ENCODE peak calls at places on chromosomes 7 and 10, in five cellular contexts. Q is psoas muscle, I is hepatocyte, E is IMR-90, S is astrocyte. H is an unnamed sample.

GRCh38 chr7:129218514-129219036 is 6.3 kb upstream of the AHCYL2 start:
- DNase-seq in Q (peak), I (peak), E (peak), S (peak), H (peak)

GRCh38 chr10:111430070-111430469 is 353.2 kb downstream of the ADRA2A start:
- DNase-seq in Q (no peak), I (no peak), E (no peak), S (no peak), H (no peak)

GRCh38 chr7:66352071-66352470 is 146.9 kb downstream of the TPST1 start:
- DNase-seq in Q (no peak), I (peak), E (no peak), S (no peak), H (peak)

GRCh38 chr10:120581496-120581895 is 124.5 kb downstream of the PLPP4 start:
- DNase-seq in Q (no peak), I (peak), E (no peak), S (no peak), H (no peak)

GRCh38 chr10:55174419-55174818 is 373.4 kb upstream of the PCDH15 start:
- DNase-seq in Q (no peak), I (no peak), E (no peak), S (no peak), H (no peak)

GRCh38 chr10:51711519-51711891 is 12.1 kb upstream of the CSTF2T start:
- DNase-seq in Q (no peak), I (no peak), E (no peak), S (no peak), H (no peak)

GRCh38 chr7:23295401-23295697 is 3.8 kb upstream of the MALSU1 start:
- DNase-seq in Q (no peak), I (no peak), E (no peak), S (no peak), H (no peak)

GRCh38 chr10:73076361-73077183 is 20.1 kb downstream of the P4HA1 start:
- DNase-seq in Q (peak), I (peak), E (peak), S (peak), H (no peak)

GRCh38 chr10:19620867-19621266 is 195.4 kb upstream of the PLXDC2 start:
- DNase-seq in Q (no peak), I (no peak), E (peak), S (no peak), H (no peak)

GRCh38 chr7:138752568-138753518 is 45.0 kb upstream of the TMEM213 start:
- DNase-seq in Q (peak), I (no peak), E (peak), S (peak), H (no peak)

GRCh38 chr7:91240546-91240945 is 23.7 kb upstream of the FZD1 start:
- DNase-seq in Q (no peak), I (no peak), E (peak), S (no peak), H (no peak)

GRCh38 chr10:69685802-69686585 is 55.9 kb downstream of the FAM241B start:
- DNase-seq in Q (peak), I (peak), E (peak), S (peak), H (no peak)

GRCh38 chr7:143225047-143225446 is 3.2 kb downstream of the TAS2R40 start:
- DNase-seq in Q (no peak), I (no peak), E (no peak), S (no peak), H (no peak)

GRCh38 chr7:47153076-47153475 is 428.8 kb downstream of the TNS3 start:
- DNase-seq in Q (no peak), I (peak), E (peak), S (peak), H (no peak)

GRCh38 chr10:3579845-3580244 is 205.2 kb downstream of the KLF6 start:
- DNase-seq in Q (no peak), I (no peak), E (no peak), S (no peak), H (no peak)

GRCh38 chr10:70458329-70459060 is 17.0 kb upstream of the NODAL start:
- DNase-seq in Q (peak), I (peak), E (peak), S (peak), H (peak)

GRCh38 chr10:122421054-122421625 is 33.3 kb upstream of the ARMS2 start:
- DNase-seq in Q (no peak), I (no peak), E (no peak), S (no peak), H (no peak)

GRCh38 chr7:14375998-14376397 is 386.5 kb upstream of the ETV1 start:
- DNase-seq in Q (no peak), I (no peak), E (no peak), S (no peak), H (no peak)

GRCh38 chr7:2169923-2170575 is 62.7 kb downstream of the MAD1L1 start:
- DNase-seq in Q (no peak), I (no peak), E (no peak), S (no peak), H (no peak)

GRCh38 chr10:30986027-30986672 is 45.5 kb downstream of the ZNF438 start:
- DNase-seq in Q (no peak), I (no peak), E (peak), S (peak), H (no peak)

GRCh38 chr7:15558747-15559146 is 3.1 kb downstream of the AGMO start:
- DNase-seq in Q (no peak), I (no peak), E (peak), S (peak), H (no peak)

GRCh38 chr10:117678106-117678505 is 135.6 kb downstream of the EMX2 start:
- DNase-seq in Q (no peak), I (no peak), E (no peak), S (no peak), H (no peak)

GRCh38 chr7:158121441-158122045 is 466.1 kb downstream of the PTPRN2 start:
- DNase-seq in Q (no peak), I (no peak), E (no peak), S (no peak), H (no peak)

GRCh38 chr7:42479452-42480303 is 242.7 kb upstream of the GLI3 start:
- DNase-seq in Q (no peak), I (no peak), E (no peak), S (peak), H (no peak)

GRCh38 chr7:93298671-93299070 is 66.5 kb downstream of the VPS50 start:
- DNase-seq in Q (no peak), I (no peak), E (peak), S (peak), H (no peak)

GRCh38 chr7:98797150-98797549 is 72.7 kb downstream of the TMEM130 start:
- DNase-seq in Q (no peak), I (no peak), E (no peak), S (no peak), H (no peak)

GRCh38 chr7:147894271-147894670 is 696.3 kb upstream of the C7orf33 start:
- DNase-seq in Q (no peak), I (no peak), E (no peak), S (no peak), H (no peak)

GRCh38 chr10:79289801-79290200 is 57.5 kb upstream of the PPIF start:
- DNase-seq in Q (no peak), I (no peak), E (no peak), S (no peak), H (no peak)

GRCh38 chr7:50826371-50827172 is 43.9 kb upstream of the GRB10 start:
- DNase-seq in Q (no peak), I (peak), E (peak), S (peak), H (no peak)

GRCh38 chr7:146096994-146097393 is 19.6 kb upstream of the CNTNAP2 start:
- DNase-seq in Q (no peak), I (no peak), E (no peak), S (no peak), H (no peak)

GRCh38 chr7:94179466-94179865 is 175.3 kb upstream of the BET1 start:
- DNase-seq in Q (no peak), I (no peak), E (no peak), S (peak), H (no peak)

GRCh38 chr10:51168086-51168815 is 94.0 kb downstream of the PRKG1 start:
- DNase-seq in Q (no peak), I (no peak), E (no peak), S (no peak), H (no peak)

GRCh38 chr7:68678196-68678595 is 920.1 kb upstream of the AUTS2 start:
- DNase-seq in Q (no peak), I (no peak), E (no peak), S (peak), H (no peak)

GRCh38 chr10:79342295-79342761 is 4.9 kb upstream of the PPIF start:
- DNase-seq in Q (no peak), I (no peak), E (no peak), S (no peak), H (no peak)

GRCh38 chr10:121928528-121928884 is 675 bp upstream of the ATE1 start:
- DNase-seq in Q (peak), I (no peak), E (peak), S (peak), H (peak)

GRCh38 chr10:92242910-92243671 is 47.8 kb downstream of the CPEB3 start:
- DNase-seq in Q (peak), I (peak), E (peak), S (peak), H (peak)

GRCh38 chr7:1590887-1591286 is 21.1 kb upstream of the PSMG3 start:
- DNase-seq in Q (no peak), I (no peak), E (no peak), S (no peak), H (no peak)

DNA sequence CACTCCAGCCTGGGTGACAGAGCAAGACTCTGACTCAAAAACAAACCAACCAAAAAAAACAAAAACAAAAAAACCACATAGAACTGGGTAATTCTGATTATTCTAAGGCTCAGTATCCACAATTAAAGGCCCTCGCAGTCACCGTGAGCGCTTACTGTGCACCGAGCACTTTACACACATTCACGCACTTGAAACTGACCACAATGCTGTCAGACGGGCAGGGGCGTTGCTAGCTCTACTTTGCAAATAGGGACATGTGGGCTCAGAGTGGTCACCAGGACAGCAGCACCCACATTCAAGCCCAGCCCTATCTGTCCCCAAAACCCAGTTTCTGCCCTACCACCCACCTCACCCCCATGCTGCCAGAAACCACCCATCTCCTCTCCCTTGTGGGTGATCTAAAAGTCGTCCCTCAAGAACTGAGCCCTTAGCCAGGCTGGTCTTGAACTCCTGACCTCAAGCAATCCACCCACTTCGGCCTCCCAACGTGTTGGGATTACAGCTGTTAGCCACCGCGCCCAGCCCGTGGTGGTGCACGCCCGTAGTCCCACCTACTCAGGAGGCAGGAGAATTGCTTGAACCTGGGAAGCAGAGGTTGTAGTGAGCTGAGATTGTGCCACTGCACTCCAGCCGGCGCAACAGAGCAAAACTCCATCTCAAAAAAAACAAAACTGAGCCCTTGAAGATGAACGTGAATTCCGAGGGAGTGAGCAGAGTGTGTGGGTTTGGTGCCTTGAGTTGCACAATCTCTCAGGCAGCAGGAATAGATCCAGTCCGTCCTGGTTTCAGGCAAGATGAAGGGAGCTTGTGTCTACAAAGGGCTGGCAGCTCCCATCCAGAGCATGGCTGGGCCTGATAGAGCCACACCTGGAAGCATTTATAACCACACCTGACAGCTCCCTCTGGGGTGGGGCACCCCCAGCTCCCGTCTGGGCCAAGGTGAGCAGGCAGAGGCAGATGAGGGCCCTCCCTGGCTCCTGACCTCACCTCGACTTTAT is 5.4 kb upstream of the HSPB1 start:
- DNase-seq in Q (peak), I (peak), E (peak), S (peak), H (no peak)
- TF ChIP-seq CTCF in Q (no peak), I (no peak), E (peak), S (no peak), H (no peak)

GRCh38 chr10:114403545-114404161 is 649 bp downstream of the AFAP1L2 start:
- DNase-seq in Q (peak), I (no peak), E (no peak), S (no peak), H (peak)
- TF ChIP-seq CTCF in Q (no peak), I (peak), E (no peak), S (peak), H (peak)

DNA sequence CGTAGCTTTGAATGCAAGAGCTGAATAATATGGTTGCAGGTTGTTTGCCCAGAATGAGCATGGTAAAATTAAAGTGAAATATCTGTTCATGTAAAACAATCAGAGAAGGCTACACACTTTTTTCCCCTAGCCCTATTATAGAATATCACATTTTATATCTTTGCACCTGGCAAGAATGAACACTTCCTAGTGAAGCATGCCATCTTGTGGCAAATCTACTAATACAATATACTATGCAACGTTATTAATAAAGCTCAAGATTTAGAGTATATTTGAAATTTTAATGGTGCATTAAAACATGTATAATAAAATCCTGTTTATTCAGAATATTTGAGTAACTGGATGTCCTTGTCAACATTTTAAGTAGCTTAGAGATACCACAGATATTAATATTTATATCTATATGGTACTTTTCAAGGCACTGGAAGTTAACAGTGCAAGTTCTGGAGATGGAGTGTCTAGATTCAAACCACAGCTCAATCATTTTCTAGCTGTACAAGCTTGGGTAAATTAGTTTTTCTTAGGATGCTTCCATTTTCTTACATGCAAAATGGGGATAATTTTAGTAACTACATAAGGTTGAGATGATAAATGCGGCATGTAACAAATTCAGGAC is 643.1 kb upstream of the SEMA3D start:
- DNase-seq in Q (no peak), I (peak), E (peak), S (no peak), H (no peak)
- TF ChIP-seq CTCF in Q (peak), I (peak), E (peak), S (peak), H (no peak)

DNA sequence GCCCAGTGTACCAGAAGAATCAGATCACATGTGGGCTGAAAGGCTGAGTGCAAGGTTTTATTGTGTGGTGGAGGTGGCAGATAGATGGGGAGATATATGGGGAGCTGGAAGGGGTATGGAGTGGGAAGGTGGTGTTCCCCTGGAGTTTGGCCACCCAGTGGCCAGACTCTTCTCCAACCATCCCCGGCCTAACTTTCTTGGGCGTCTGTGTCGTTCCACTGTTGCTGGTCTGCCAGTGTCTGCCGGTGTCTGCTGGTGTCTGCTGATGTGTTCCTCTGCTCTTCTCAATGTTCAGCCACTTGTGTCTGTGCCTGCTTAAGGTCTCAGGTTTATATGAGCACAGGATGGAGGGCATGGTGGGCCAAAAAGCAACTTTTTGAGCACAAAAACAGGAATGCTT is 78.4 kb upstream of the PALS2 start:
- DNase-seq in Q (no peak), I (no peak), E (no peak), S (no peak), H (no peak)
- TF ChIP-seq CTCF in Q (no peak), I (no peak), E (no peak), S (no peak), H (no peak)

GRCh38 chr10:123742751-123743440 is 76.7 kb downstream of the GPR26 start:
- DNase-seq in Q (no peak), I (no peak), E (no peak), S (no peak), H (no peak)
- TF ChIP-seq CTCF in Q (no peak), I (no peak), E (no peak), S (no peak), H (no peak)

GRCh38 chr7:122803851-122804250 is 82.4 kb downstream of the CADPS2 start:
- DNase-seq in Q (no peak), I (no peak), E (no peak), S (no peak), H (no peak)

GRCh38 chr7:122802211-122802833 is 83.9 kb downstream of the CADPS2 start:
- DNase-seq in Q (no peak), I (no peak), E (no peak), S (no peak), H (no peak)

GRCh38 chr7:122803323-122803722 is 82.9 kb downstream of the CADPS2 start:
- DNase-seq in Q (no peak), I (peak), E (no peak), S (peak), H (no peak)
- TF ChIP-seq CTCF in Q (peak), I (peak), E (no peak), S (peak), H (no peak)

DNA sequence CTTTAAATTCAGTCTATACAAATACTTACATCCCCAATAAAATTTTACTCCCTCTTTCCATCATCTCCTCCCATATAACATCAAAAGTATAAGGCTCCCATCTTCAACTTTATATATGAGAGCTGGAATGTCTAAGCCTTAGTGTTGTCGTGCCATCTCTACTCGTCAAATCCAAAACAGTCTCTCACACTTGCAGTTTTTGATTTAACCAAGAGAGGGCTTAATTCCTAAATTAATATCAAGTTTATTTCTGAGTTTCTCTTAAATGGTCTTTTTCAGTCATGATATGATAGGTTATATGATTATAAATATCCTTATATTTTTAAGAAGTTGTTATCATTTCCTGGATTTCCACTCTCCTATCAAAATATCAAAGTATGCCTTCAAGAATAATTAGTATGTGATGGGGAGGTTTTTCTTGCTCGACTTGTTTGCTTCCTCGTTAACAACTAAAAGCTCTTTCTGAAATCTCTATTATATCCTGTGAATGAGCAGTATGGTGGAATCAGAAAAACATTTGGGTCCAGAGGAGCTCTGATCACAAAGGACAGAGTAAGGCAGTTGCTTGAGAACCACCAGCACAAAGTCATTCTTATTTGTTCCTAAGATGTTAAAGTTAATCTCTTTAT is 12.5 kb upstream of the LIPK start:
- DNase-seq in Q (no peak), I (no peak), E (no peak), S (no peak), H (no peak)
- TF ChIP-seq CTCF in Q (no peak), I (peak), E (peak), S (peak), H (no peak)

GRCh38 chr7:140506788-140507464 is 27.6 kb upstream of the MKRN1 start:
- DNase-seq in Q (peak), I (peak), E (peak), S (peak), H (no peak)
- TF ChIP-seq CTCF in Q (peak), I (no peak), E (peak), S (no peak), H (no peak)